ENCODE peak calls at places on chromosomes 4 and X, in five cellular contexts. One of them, this sample, is unnamed.

GRCh38 chrX:151176351-151176750 is at the start of gene GPR50:
- DNase-seq in stimulated activated CD8-positive, alpha-beta memory T cell treated with anti-CD3 and anti-CD28 coated beads, Interleukin-12 subunit alpha, Interleukin-12 subunit beta, amount 100 ng/mL, for 1 hour: no peak
- DNase-seq in activated naive CD4-positive, alpha-beta T cell treated with anti-CD3 and anti-CD28 coated beads, Interleukin-2, amount 50 U/mL, for 72 hours: no peak
- DNase-seq in hepatocyte: no peak
- DNase-seq in islet precursor cell: no peak
- DNase-seq in this sample: no peak

GRCh38 chr4:4185528-4185927 is 41.2 kb downstream of the OTOP1 start:
- DNase-seq in activated naive CD4-positive, alpha-beta T cell treated with anti-CD3 and anti-CD28 coated beads, Interleukin-2, amount 50 U/mL, for 72 hours: no peak
- DNase-seq in islet precursor cell: no peak
- DNase-seq in stimulated activated CD8-positive, alpha-beta memory T cell treated with anti-CD3 and anti-CD28 coated beads, Interleukin-12 subunit alpha, Interleukin-12 subunit beta, amount 100 ng/mL, for 1 hour: no peak
- DNase-seq in hepatocyte: no peak
- DNase-seq in this sample: no peak

GRCh38 chr4:93791570-93792195 is 36.9 kb upstream of the ATOH1 start:
- DNase-seq in islet precursor cell: peak
- DNase-seq in activated naive CD4-positive, alpha-beta T cell treated with anti-CD3 and anti-CD28 coated beads, Interleukin-2, amount 50 U/mL, for 72 hours: peak
- DNase-seq in hepatocyte: peak
- DNase-seq in stimulated activated CD8-positive, alpha-beta memory T cell treated with anti-CD3 and anti-CD28 coated beads, Interleukin-12 subunit alpha, Interleukin-12 subunit beta, amount 100 ng/mL, for 1 hour: no peak
- DNase-seq in this sample: peak

GRCh38 chrX:152822383-152823086 is 8.0 kb downstream of the CETN2 start:
- DNase-seq in stimulated activated CD8-positive, alpha-beta memory T cell treated with anti-CD3 and anti-CD28 coated beads, Interleukin-12 subunit alpha, Interleukin-12 subunit beta, amount 100 ng/mL, for 1 hour: no peak
- DNase-seq in islet precursor cell: no peak
- DNase-seq in hepatocyte: no peak
- DNase-seq in activated naive CD4-positive, alpha-beta T cell treated with anti-CD3 and anti-CD28 coated beads, Interleukin-2, amount 50 U/mL, for 72 hours: no peak
- DNase-seq in this sample: no peak

GRCh38 chrX:105150557-105150956 is 69.9 kb downstream of the TEX13A start:
- DNase-seq in hepatocyte: no peak
- DNase-seq in activated naive CD4-positive, alpha-beta T cell treated with anti-CD3 and anti-CD28 coated beads, Interleukin-2, amount 50 U/mL, for 72 hours: no peak
- DNase-seq in stimulated activated CD8-positive, alpha-beta memory T cell treated with anti-CD3 and anti-CD28 coated beads, Interleukin-12 subunit alpha, Interleukin-12 subunit beta, amount 100 ng/mL, for 1 hour: no peak
- DNase-seq in islet precursor cell: no peak
- DNase-seq in this sample: no peak

GRCh38 chr4:108159845-108160244 is 8.9 kb downstream of the LEF1 start:
- DNase-seq in islet precursor cell: no peak
- DNase-seq in activated naive CD4-positive, alpha-beta T cell treated with anti-CD3 and anti-CD28 coated beads, Interleukin-2, amount 50 U/mL, for 72 hours: no peak
- DNase-seq in stimulated activated CD8-positive, alpha-beta memory T cell treated with anti-CD3 and anti-CD28 coated beads, Interleukin-12 subunit alpha, Interleukin-12 subunit beta, amount 100 ng/mL, for 1 hour: no peak
- DNase-seq in hepatocyte: no peak
- DNase-seq in this sample: no peak

GRCh38 chr4:169050308-169050707 is 40.3 kb upstream of the CBR4 start:
- DNase-seq in islet precursor cell: no peak
- DNase-seq in hepatocyte: no peak
- DNase-seq in activated naive CD4-positive, alpha-beta T cell treated with anti-CD3 and anti-CD28 coated beads, Interleukin-2, amount 50 U/mL, for 72 hours: no peak
- DNase-seq in stimulated activated CD8-positive, alpha-beta memory T cell treated with anti-CD3 and anti-CD28 coated beads, Interleukin-12 subunit alpha, Interleukin-12 subunit beta, amount 100 ng/mL, for 1 hour: no peak
- DNase-seq in this sample: no peak

GRCh38 chrX:69074726-69075125 is 90.5 kb downstream of the PJA1 start:
- DNase-seq in hepatocyte: no peak
- DNase-seq in activated naive CD4-positive, alpha-beta T cell treated with anti-CD3 and anti-CD28 coated beads, Interleukin-2, amount 50 U/mL, for 72 hours: no peak
- DNase-seq in stimulated activated CD8-positive, alpha-beta memory T cell treated with anti-CD3 and anti-CD28 coated beads, Interleukin-12 subunit alpha, Interleukin-12 subunit beta, amount 100 ng/mL, for 1 hour: no peak
- DNase-seq in islet precursor cell: no peak
- DNase-seq in this sample: peak

GRCh38 chr4:98778206-98778605 is 119.8 kb upstream of the TSPAN5 start:
- DNase-seq in stimulated activated CD8-positive, alpha-beta memory T cell treated with anti-CD3 and anti-CD28 coated beads, Interleukin-12 subunit alpha, Interleukin-12 subunit beta, amount 100 ng/mL, for 1 hour: no peak
- DNase-seq in activated naive CD4-positive, alpha-beta T cell treated with anti-CD3 and anti-CD28 coated beads, Interleukin-2, amount 50 U/mL, for 72 hours: no peak
- DNase-seq in islet precursor cell: no peak
- DNase-seq in hepatocyte: peak
- DNase-seq in this sample: no peak

GRCh38 chrX:8191022-8191421 is 20.0 kb upstream of the VCX2 start:
- DNase-seq in islet precursor cell: peak
- DNase-seq in hepatocyte: peak
- DNase-seq in activated naive CD4-positive, alpha-beta T cell treated with anti-CD3 and anti-CD28 coated beads, Interleukin-2, amount 50 U/mL, for 72 hours: no peak
- DNase-seq in stimulated activated CD8-positive, alpha-beta memory T cell treated with anti-CD3 and anti-CD28 coated beads, Interleukin-12 subunit alpha, Interleukin-12 subunit beta, amount 100 ng/mL, for 1 hour: no peak
- DNase-seq in this sample: no peak

GRCh38 chr4:186473933-186474332 is 81.4 kb downstream of the MTNR1A start:
- DNase-seq in islet precursor cell: no peak
- DNase-seq in hepatocyte: no peak
- DNase-seq in activated naive CD4-positive, alpha-beta T cell treated with anti-CD3 and anti-CD28 coated beads, Interleukin-2, amount 50 U/mL, for 72 hours: no peak
- DNase-seq in stimulated activated CD8-positive, alpha-beta memory T cell treated with anti-CD3 and anti-CD28 coated beads, Interleukin-12 subunit alpha, Interleukin-12 subunit beta, amount 100 ng/mL, for 1 hour: no peak
- DNase-seq in this sample: no peak

GRCh38 chr4:55051532-55051931 is 73.9 kb downstream of the KDR start:
- DNase-seq in activated naive CD4-positive, alpha-beta T cell treated with anti-CD3 and anti-CD28 coated beads, Interleukin-2, amount 50 U/mL, for 72 hours: no peak
- DNase-seq in islet precursor cell: no peak
- DNase-seq in hepatocyte: no peak
- DNase-seq in stimulated activated CD8-positive, alpha-beta memory T cell treated with anti-CD3 and anti-CD28 coated beads, Interleukin-12 subunit alpha, Interleukin-12 subunit beta, amount 100 ng/mL, for 1 hour: no peak
- DNase-seq in this sample: no peak

GRCh38 chr4:122775987-122776836 is 43.7 kb downstream of the BBS12 start:
- DNase-seq in stimulated activated CD8-positive, alpha-beta memory T cell treated with anti-CD3 and anti-CD28 coated beads, Interleukin-12 subunit alpha, Interleukin-12 subunit beta, amount 100 ng/mL, for 1 hour: no peak
- DNase-seq in activated naive CD4-positive, alpha-beta T cell treated with anti-CD3 and anti-CD28 coated beads, Interleukin-2, amount 50 U/mL, for 72 hours: no peak
- DNase-seq in hepatocyte: no peak
- DNase-seq in islet precursor cell: no peak
- DNase-seq in this sample: no peak

GRCh38 chr4:125389713-125390112 is 75.0 kb downstream of the FAT4 start:
- DNase-seq in stimulated activated CD8-positive, alpha-beta memory T cell treated with anti-CD3 and anti-CD28 coated beads, Interleukin-12 subunit alpha, Interleukin-12 subunit beta, amount 100 ng/mL, for 1 hour: no peak
- DNase-seq in hepatocyte: no peak
- DNase-seq in islet precursor cell: no peak
- DNase-seq in activated naive CD4-positive, alpha-beta T cell treated with anti-CD3 and anti-CD28 coated beads, Interleukin-2, amount 50 U/mL, for 72 hours: no peak
- DNase-seq in this sample: no peak

GRCh38 chrX:86215260-86215659 is 67.0 kb downstream of the DACH2 start:
- DNase-seq in hepatocyte: no peak
- DNase-seq in stimulated activated CD8-positive, alpha-beta memory T cell treated with anti-CD3 and anti-CD28 coated beads, Interleukin-12 subunit alpha, Interleukin-12 subunit beta, amount 100 ng/mL, for 1 hour: no peak
- DNase-seq in islet precursor cell: no peak
- DNase-seq in activated naive CD4-positive, alpha-beta T cell treated with anti-CD3 and anti-CD28 coated beads, Interleukin-2, amount 50 U/mL, for 72 hours: no peak
- DNase-seq in this sample: no peak

GRCh38 chr4:100113732-100114131 is 76.5 kb downstream of the DDIT4L start:
- DNase-seq in islet precursor cell: no peak
- DNase-seq in stimulated activated CD8-positive, alpha-beta memory T cell treated with anti-CD3 and anti-CD28 coated beads, Interleukin-12 subunit alpha, Interleukin-12 subunit beta, amount 100 ng/mL, for 1 hour: no peak
- DNase-seq in activated naive CD4-positive, alpha-beta T cell treated with anti-CD3 and anti-CD28 coated beads, Interleukin-2, amount 50 U/mL, for 72 hours: no peak
- DNase-seq in hepatocyte: no peak
- DNase-seq in this sample: no peak

GRCh38 chr4:113404846-113405245 is 355.4 kb downstream of the ANK2 start:
- DNase-seq in hepatocyte: no peak
- DNase-seq in stimulated activated CD8-positive, alpha-beta memory T cell treated with anti-CD3 and anti-CD28 coated beads, Interleukin-12 subunit alpha, Interleukin-12 subunit beta, amount 100 ng/mL, for 1 hour: no peak
- DNase-seq in islet precursor cell: no peak
- DNase-seq in activated naive CD4-positive, alpha-beta T cell treated with anti-CD3 and anti-CD28 coated beads, Interleukin-2, amount 50 U/mL, for 72 hours: no peak
- DNase-seq in this sample: no peak

GRCh38 chr4:985123-985830 is 1.6 kb upstream of the IDUA start:
- DNase-seq in hepatocyte: peak
- DNase-seq in islet precursor cell: peak
- DNase-seq in activated naive CD4-positive, alpha-beta T cell treated with anti-CD3 and anti-CD28 coated beads, Interleukin-2, amount 50 U/mL, for 72 hours: peak
- DNase-seq in stimulated activated CD8-positive, alpha-beta memory T cell treated with anti-CD3 and anti-CD28 coated beads, Interleukin-12 subunit alpha, Interleukin-12 subunit beta, amount 100 ng/mL, for 1 hour: peak
- DNase-seq in this sample: peak

GRCh38 chr4:56958111-56958517 is 19.3 kb downstream of the NOA1 start:
- DNase-seq in stimulated activated CD8-positive, alpha-beta memory T cell treated with anti-CD3 and anti-CD28 coated beads, Interleukin-12 subunit alpha, Interleukin-12 subunit beta, amount 100 ng/mL, for 1 hour: no peak
- DNase-seq in activated naive CD4-positive, alpha-beta T cell treated with anti-CD3 and anti-CD28 coated beads, Interleukin-2, amount 50 U/mL, for 72 hours: no peak
- DNase-seq in islet precursor cell: no peak
- DNase-seq in hepatocyte: peak
- DNase-seq in this sample: peak

GRCh38 chr4:38132140-38132673 is 172.0 kb downstream of the PTTG2 start:
- DNase-seq in hepatocyte: peak
- DNase-seq in stimulated activated CD8-positive, alpha-beta memory T cell treated with anti-CD3 and anti-CD28 coated beads, Interleukin-12 subunit alpha, Interleukin-12 subunit beta, amount 100 ng/mL, for 1 hour: peak
- DNase-seq in activated naive CD4-positive, alpha-beta T cell treated with anti-CD3 and anti-CD28 coated beads, Interleukin-2, amount 50 U/mL, for 72 hours: peak
- DNase-seq in islet precursor cell: peak
- DNase-seq in this sample: peak

GRCh38 chr4:4574052-4574451 is 32.2 kb upstream of the STX18 start:
- DNase-seq in activated naive CD4-positive, alpha-beta T cell treated with anti-CD3 and anti-CD28 coated beads, Interleukin-2, amount 50 U/mL, for 72 hours: no peak
- DNase-seq in stimulated activated CD8-positive, alpha-beta memory T cell treated with anti-CD3 and anti-CD28 coated beads, Interleukin-12 subunit alpha, Interleukin-12 subunit beta, amount 100 ng/mL, for 1 hour: no peak
- DNase-seq in hepatocyte: no peak
- DNase-seq in islet precursor cell: no peak
- DNase-seq in this sample: no peak

GRCh38 chr4:152065545-152065944 is 304.7 kb upstream of the GATB start:
- DNase-seq in stimulated activated CD8-positive, alpha-beta memory T cell treated with anti-CD3 and anti-CD28 coated beads, Interleukin-12 subunit alpha, Interleukin-12 subunit beta, amount 100 ng/mL, for 1 hour: no peak
- DNase-seq in hepatocyte: no peak
- DNase-seq in activated naive CD4-positive, alpha-beta T cell treated with anti-CD3 and anti-CD28 coated beads, Interleukin-2, amount 50 U/mL, for 72 hours: no peak
- DNase-seq in islet precursor cell: no peak
- DNase-seq in this sample: no peak

GRCh38 chr4:70722199-70722791 is 531 bp downstream of the RUFY3 start:
- DNase-seq in islet precursor cell: peak
- DNase-seq in hepatocyte: no peak
- DNase-seq in stimulated activated CD8-positive, alpha-beta memory T cell treated with anti-CD3 and anti-CD28 coated beads, Interleukin-12 subunit alpha, Interleukin-12 subunit beta, amount 100 ng/mL, for 1 hour: peak
- DNase-seq in activated naive CD4-positive, alpha-beta T cell treated with anti-CD3 and anti-CD28 coated beads, Interleukin-2, amount 50 U/mL, for 72 hours: no peak
- DNase-seq in this sample: no peak

GRCh38 chr4:75655562-75655961 is 17.6 kb downstream of the G3BP2 start:
- DNase-seq in stimulated activated CD8-positive, alpha-beta memory T cell treated with anti-CD3 and anti-CD28 coated beads, Interleukin-12 subunit alpha, Interleukin-12 subunit beta, amount 100 ng/mL, for 1 hour: no peak
- DNase-seq in hepatocyte: no peak
- DNase-seq in activated naive CD4-positive, alpha-beta T cell treated with anti-CD3 and anti-CD28 coated beads, Interleukin-2, amount 50 U/mL, for 72 hours: no peak
- DNase-seq in islet precursor cell: no peak
- DNase-seq in this sample: no peak

GRCh38 chrX:5876984-5877655 is 351.5 kb downstream of the NLGN4X start:
- DNase-seq in islet precursor cell: peak
- DNase-seq in stimulated activated CD8-positive, alpha-beta memory T cell treated with anti-CD3 and anti-CD28 coated beads, Interleukin-12 subunit alpha, Interleukin-12 subunit beta, amount 100 ng/mL, for 1 hour: no peak
- DNase-seq in activated naive CD4-positive, alpha-beta T cell treated with anti-CD3 and anti-CD28 coated beads, Interleukin-2, amount 50 U/mL, for 72 hours: no peak
- DNase-seq in hepatocyte: peak
- DNase-seq in this sample: no peak

GRCh38 chr4:116357758-116358157 is 727.6 kb downstream of the TRAM1L1 start:
- DNase-seq in stimulated activated CD8-positive, alpha-beta memory T cell treated with anti-CD3 and anti-CD28 coated beads, Interleukin-12 subunit alpha, Interleukin-12 subunit beta, amount 100 ng/mL, for 1 hour: no peak
- DNase-seq in activated naive CD4-positive, alpha-beta T cell treated with anti-CD3 and anti-CD28 coated beads, Interleukin-2, amount 50 U/mL, for 72 hours: no peak
- DNase-seq in hepatocyte: peak
- DNase-seq in islet precursor cell: no peak
- DNase-seq in this sample: peak

GRCh38 chr4:82988323-82988832 is 22.2 kb downstream of the LIN54 start:
- DNase-seq in stimulated activated CD8-positive, alpha-beta memory T cell treated with anti-CD3 and anti-CD28 coated beads, Interleukin-12 subunit alpha, Interleukin-12 subunit beta, amount 100 ng/mL, for 1 hour: no peak
- DNase-seq in activated naive CD4-positive, alpha-beta T cell treated with anti-CD3 and anti-CD28 coated beads, Interleukin-2, amount 50 U/mL, for 72 hours: no peak
- DNase-seq in islet precursor cell: no peak
- DNase-seq in hepatocyte: no peak
- DNase-seq in this sample: no peak

GRCh38 chr4:183335369-183335940 is 13.2 kb upstream of the CLDN24 start:
- DNase-seq in hepatocyte: peak
- DNase-seq in activated naive CD4-positive, alpha-beta T cell treated with anti-CD3 and anti-CD28 coated beads, Interleukin-2, amount 50 U/mL, for 72 hours: no peak
- DNase-seq in islet precursor cell: peak
- DNase-seq in stimulated activated CD8-positive, alpha-beta memory T cell treated with anti-CD3 and anti-CD28 coated beads, Interleukin-12 subunit alpha, Interleukin-12 subunit beta, amount 100 ng/mL, for 1 hour: no peak
- DNase-seq in this sample: no peak

GRCh38 chr4:37245391-37245954 is 930 bp downstream of the NWD2 start:
- DNase-seq in hepatocyte: no peak
- DNase-seq in stimulated activated CD8-positive, alpha-beta memory T cell treated with anti-CD3 and anti-CD28 coated beads, Interleukin-12 subunit alpha, Interleukin-12 subunit beta, amount 100 ng/mL, for 1 hour: no peak
- DNase-seq in islet precursor cell: peak
- DNase-seq in activated naive CD4-positive, alpha-beta T cell treated with anti-CD3 and anti-CD28 coated beads, Interleukin-2, amount 50 U/mL, for 72 hours: no peak
- DNase-seq in this sample: peak

GRCh38 chr4:185298728-185299394 is 89.5 kb downstream of the SNX25 start:
- DNase-seq in islet precursor cell: no peak
- DNase-seq in stimulated activated CD8-positive, alpha-beta memory T cell treated with anti-CD3 and anti-CD28 coated beads, Interleukin-12 subunit alpha, Interleukin-12 subunit beta, amount 100 ng/mL, for 1 hour: no peak
- DNase-seq in activated naive CD4-positive, alpha-beta T cell treated with anti-CD3 and anti-CD28 coated beads, Interleukin-2, amount 50 U/mL, for 72 hours: no peak
- DNase-seq in hepatocyte: no peak
- DNase-seq in this sample: no peak

GRCh38 chr4:56704074-56704473 is 23.0 kb upstream of the HOPX start:
- DNase-seq in activated naive CD4-positive, alpha-beta T cell treated with anti-CD3 and anti-CD28 coated beads, Interleukin-2, amount 50 U/mL, for 72 hours: no peak
- DNase-seq in hepatocyte: no peak
- DNase-seq in islet precursor cell: no peak
- DNase-seq in stimulated activated CD8-positive, alpha-beta memory T cell treated with anti-CD3 and anti-CD28 coated beads, Interleukin-12 subunit alpha, Interleukin-12 subunit beta, amount 100 ng/mL, for 1 hour: no peak
- DNase-seq in this sample: no peak

GRCh38 chrX:78199851-78200250 is 60.4 kb upstream of the TAF9B start:
- DNase-seq in stimulated activated CD8-positive, alpha-beta memory T cell treated with anti-CD3 and anti-CD28 coated beads, Interleukin-12 subunit alpha, Interleukin-12 subunit beta, amount 100 ng/mL, for 1 hour: no peak
- DNase-seq in hepatocyte: peak
- DNase-seq in islet precursor cell: no peak
- DNase-seq in activated naive CD4-positive, alpha-beta T cell treated with anti-CD3 and anti-CD28 coated beads, Interleukin-2, amount 50 U/mL, for 72 hours: no peak
- DNase-seq in this sample: no peak

GRCh38 chr4:134501973-134502372 is 300.4 kb upstream of the PABPC4L start:
- DNase-seq in islet precursor cell: no peak
- DNase-seq in hepatocyte: no peak
- DNase-seq in activated naive CD4-positive, alpha-beta T cell treated with anti-CD3 and anti-CD28 coated beads, Interleukin-2, amount 50 U/mL, for 72 hours: no peak
- DNase-seq in stimulated activated CD8-positive, alpha-beta memory T cell treated with anti-CD3 and anti-CD28 coated beads, Interleukin-12 subunit alpha, Interleukin-12 subunit beta, amount 100 ng/mL, for 1 hour: no peak
- DNase-seq in this sample: peak

GRCh38 chr4:75254745-75255144 is 259.5 kb downstream of the RCHY1 start:
- DNase-seq in islet precursor cell: peak
- DNase-seq in hepatocyte: no peak
- DNase-seq in stimulated activated CD8-positive, alpha-beta memory T cell treated with anti-CD3 and anti-CD28 coated beads, Interleukin-12 subunit alpha, Interleukin-12 subunit beta, amount 100 ng/mL, for 1 hour: no peak
- DNase-seq in activated naive CD4-positive, alpha-beta T cell treated with anti-CD3 and anti-CD28 coated beads, Interleukin-2, amount 50 U/mL, for 72 hours: no peak
- DNase-seq in this sample: peak

GRCh38 chr4:80271806-80272205 is 5.3 kb downstream of the FGF5 start:
- DNase-seq in islet precursor cell: no peak
- DNase-seq in activated naive CD4-positive, alpha-beta T cell treated with anti-CD3 and anti-CD28 coated beads, Interleukin-2, amount 50 U/mL, for 72 hours: no peak
- DNase-seq in hepatocyte: no peak
- DNase-seq in stimulated activated CD8-positive, alpha-beta memory T cell treated with anti-CD3 and anti-CD28 coated beads, Interleukin-12 subunit alpha, Interleukin-12 subunit beta, amount 100 ng/mL, for 1 hour: no peak
- DNase-seq in this sample: no peak

GRCh38 chr4:59518005-59518823 is 1681.9 kb upstream of the ADGRL3 start:
- DNase-seq in islet precursor cell: peak
- DNase-seq in activated naive CD4-positive, alpha-beta T cell treated with anti-CD3 and anti-CD28 coated beads, Interleukin-2, amount 50 U/mL, for 72 hours: no peak
- DNase-seq in hepatocyte: no peak
- DNase-seq in stimulated activated CD8-positive, alpha-beta memory T cell treated with anti-CD3 and anti-CD28 coated beads, Interleukin-12 subunit alpha, Interleukin-12 subunit beta, amount 100 ng/mL, for 1 hour: no peak
- DNase-seq in this sample: peak

GRCh38 chrX:14030248-14030592 is 528 bp upstream of the GEMIN8 start:
- DNase-seq in activated naive CD4-positive, alpha-beta T cell treated with anti-CD3 and anti-CD28 coated beads, Interleukin-2, amount 50 U/mL, for 72 hours: no peak
- DNase-seq in islet precursor cell: no peak
- DNase-seq in hepatocyte: no peak
- DNase-seq in stimulated activated CD8-positive, alpha-beta memory T cell treated with anti-CD3 and anti-CD28 coated beads, Interleukin-12 subunit alpha, Interleukin-12 subunit beta, amount 100 ng/mL, for 1 hour: no peak
- DNase-seq in this sample: no peak

GRCh38 chr4:95674451-95675095 is 125.8 kb upstream of the UNC5C start:
- DNase-seq in islet precursor cell: no peak
- DNase-seq in stimulated activated CD8-positive, alpha-beta memory T cell treated with anti-CD3 and anti-CD28 coated beads, Interleukin-12 subunit alpha, Interleukin-12 subunit beta, amount 100 ng/mL, for 1 hour: no peak
- DNase-seq in activated naive CD4-positive, alpha-beta T cell treated with anti-CD3 and anti-CD28 coated beads, Interleukin-2, amount 50 U/mL, for 72 hours: no peak
- DNase-seq in hepatocyte: no peak
- DNase-seq in this sample: no peak